ENCODE peak calls at places on chromosome 9, in seven cellular contexts. One of them, this sample, is unnamed.

GRCh38 chr9:135288941-135289534 is 190.5 kb upstream of the PPP1R26 start:
- DNase-seq in lower lobe of right lung: no peak
- DNase-seq in GM19239: no peak
- DNase-seq in erythroblast: no peak
- DNase-seq in transverse colon: no peak
- DNase-seq in foreskin melanocyte: no peak
- DNase-seq in smooth muscle cell of the brain vasculature: no peak
- DNase-seq in this sample: no peak

GRCh38 chr9:69442486-69442885 is 117.5 kb downstream of the ENTREP1 start:
- DNase-seq in erythroblast: no peak
- DNase-seq in GM19239: no peak
- DNase-seq in transverse colon: no peak
- DNase-seq in lower lobe of right lung: no peak
- DNase-seq in foreskin melanocyte: no peak
- DNase-seq in smooth muscle cell of the brain vasculature: no peak
- DNase-seq in this sample: no peak

GRCh38 chr9:95025213-95026170 is 292.0 kb downstream of the FANCC start:
- DNase-seq in erythroblast: no peak
- DNase-seq in foreskin melanocyte: no peak
- DNase-seq in GM19239: no peak
- DNase-seq in smooth muscle cell of the brain vasculature: no peak
- DNase-seq in transverse colon: peak; percentile 62
- DNase-seq in lower lobe of right lung: peak; percentile 71
- DNase-seq in this sample: peak; percentile 88

GRCh38 chr9:135513351-135513846 is 7.8 kb upstream of the LCN1 start:
- DNase-seq in foreskin melanocyte: peak; percentile 18
- DNase-seq in lower lobe of right lung: no peak
- DNase-seq in erythroblast: no peak
- DNase-seq in transverse colon: no peak
- DNase-seq in GM19239: no peak
- DNase-seq in smooth muscle cell of the brain vasculature: no peak
- DNase-seq in this sample: no peak

GRCh38 chr9:15221746-15222145 is 85.3 kb downstream of the TTC39B start:
- DNase-seq in lower lobe of right lung: no peak
- DNase-seq in foreskin melanocyte: no peak
- DNase-seq in transverse colon: no peak
- DNase-seq in smooth muscle cell of the brain vasculature: no peak
- DNase-seq in erythroblast: no peak
- DNase-seq in GM19239: no peak
- DNase-seq in this sample: no peak

GRCh38 chr9:130471411-130472183 is 26.8 kb downstream of the ASS1 start:
- DNase-seq in GM19239: no peak
- DNase-seq in foreskin melanocyte: no peak
- DNase-seq in erythroblast: no peak
- DNase-seq in smooth muscle cell of the brain vasculature: no peak
- DNase-seq in transverse colon: no peak
- DNase-seq in lower lobe of right lung: no peak
- DNase-seq in this sample: no peak

GRCh38 chr9:130183133-130183762 is 11.0 kb downstream of the NCS1 start:
- DNase-seq in transverse colon: no peak
- DNase-seq in foreskin melanocyte: peak; percentile 78
- DNase-seq in GM19239: no peak
- DNase-seq in lower lobe of right lung: no peak
- DNase-seq in erythroblast: no peak
- DNase-seq in smooth muscle cell of the brain vasculature: peak; percentile 52
- DNase-seq in this sample: no peak

GRCh38 chr9:94980947-94981632 is 254.6 kb downstream of the AOPEP start:
- DNase-seq in transverse colon: no peak
- DNase-seq in lower lobe of right lung: no peak
- DNase-seq in erythroblast: no peak
- DNase-seq in smooth muscle cell of the brain vasculature: no peak
- DNase-seq in GM19239: no peak
- DNase-seq in foreskin melanocyte: no peak
- DNase-seq in this sample: no peak

GRCh38 chr9:113705938-113706519 is 170.1 kb upstream of the ZNF618 start:
- DNase-seq in transverse colon: no peak
- DNase-seq in GM19239: no peak
- DNase-seq in lower lobe of right lung: no peak
- DNase-seq in foreskin melanocyte: no peak
- DNase-seq in smooth muscle cell of the brain vasculature: no peak
- DNase-seq in erythroblast: no peak
- DNase-seq in this sample: no peak

GRCh38 chr9:36150529-36151305 is 14.2 kb downstream of the GLIPR2 start:
- DNase-seq in smooth muscle cell of the brain vasculature: no peak
- DNase-seq in erythroblast: no peak
- DNase-seq in GM19239: no peak
- DNase-seq in foreskin melanocyte: no peak
- DNase-seq in transverse colon: no peak
- DNase-seq in lower lobe of right lung: no peak
- DNase-seq in this sample: no peak

GRCh38 chr9:1198085-1198484 is 147.9 kb downstream of the DMRT2 start:
- DNase-seq in foreskin melanocyte: no peak
- DNase-seq in lower lobe of right lung: no peak
- DNase-seq in erythroblast: no peak
- DNase-seq in smooth muscle cell of the brain vasculature: no peak
- DNase-seq in transverse colon: no peak
- DNase-seq in GM19239: no peak
- DNase-seq in this sample: no peak

GRCh38 chr9:17137576-17137975 is 2.7 kb downstream of the CNTLN start:
- DNase-seq in lower lobe of right lung: no peak
- DNase-seq in smooth muscle cell of the brain vasculature: no peak
- DNase-seq in transverse colon: no peak
- DNase-seq in erythroblast: no peak
- DNase-seq in GM19239: no peak
- DNase-seq in foreskin melanocyte: no peak
- DNase-seq in this sample: no peak

GRCh38 chr9:91495450-91495849 is 71.8 kb upstream of the NFIL3 start:
- DNase-seq in transverse colon: no peak
- DNase-seq in smooth muscle cell of the brain vasculature: no peak
- DNase-seq in GM19239: no peak
- DNase-seq in erythroblast: no peak
- DNase-seq in foreskin melanocyte: no peak
- DNase-seq in lower lobe of right lung: no peak
- DNase-seq in this sample: no peak

GRCh38 chr9:108053555-108054061 is 564.0 kb upstream of the KLF4 start:
- DNase-seq in lower lobe of right lung: peak; percentile 56
- DNase-seq in GM19239: no peak
- DNase-seq in foreskin melanocyte: no peak
- DNase-seq in smooth muscle cell of the brain vasculature: no peak
- DNase-seq in erythroblast: no peak
- DNase-seq in transverse colon: peak; percentile 68
- DNase-seq in this sample: peak; percentile 73

GRCh38 chr9:14441976-14442651 is 128.2 kb upstream of the NFIB start:
- DNase-seq in transverse colon: no peak
- DNase-seq in lower lobe of right lung: no peak
- DNase-seq in GM19239: no peak
- DNase-seq in erythroblast: peak; percentile 36
- DNase-seq in foreskin melanocyte: no peak
- DNase-seq in smooth muscle cell of the brain vasculature: no peak
- DNase-seq in this sample: no peak

GRCh38 chr9:99162759-99163364 is 57.9 kb downstream of the TGFBR1 start:
- DNase-seq in GM19239: no peak
- DNase-seq in erythroblast: peak; percentile 46
- DNase-seq in transverse colon: no peak
- DNase-seq in lower lobe of right lung: no peak
- DNase-seq in foreskin melanocyte: peak; percentile 45
- DNase-seq in smooth muscle cell of the brain vasculature: peak; percentile 26
- DNase-seq in this sample: no peak

GRCh38 chr9:18826248-18826647 is 206.8 kb downstream of the SAXO1 start:
- DNase-seq in transverse colon: no peak
- DNase-seq in erythroblast: no peak
- DNase-seq in GM19239: no peak
- DNase-seq in lower lobe of right lung: no peak
- DNase-seq in smooth muscle cell of the brain vasculature: no peak
- DNase-seq in foreskin melanocyte: no peak
- DNase-seq in this sample: no peak

GRCh38 chr9:36866840-36867239 is 167.2 kb downstream of the PAX5 start:
- DNase-seq in lower lobe of right lung: no peak
- DNase-seq in smooth muscle cell of the brain vasculature: no peak
- DNase-seq in erythroblast: no peak
- DNase-seq in transverse colon: no peak
- DNase-seq in foreskin melanocyte: no peak
- DNase-seq in GM19239: no peak
- DNase-seq in this sample: no peak

GRCh38 chr9:131668439-131669233 is 71.2 kb downstream of the RAPGEF1 start:
- DNase-seq in smooth muscle cell of the brain vasculature: peak; percentile 50
- DNase-seq in GM19239: no peak
- DNase-seq in transverse colon: no peak
- DNase-seq in erythroblast: no peak
- DNase-seq in foreskin melanocyte: no peak
- DNase-seq in lower lobe of right lung: no peak
- DNase-seq in this sample: no peak

GRCh38 chr9:126051446-126052130 is 275.0 kb upstream of the MVB12B start:
- DNase-seq in foreskin melanocyte: no peak
- DNase-seq in erythroblast: no peak
- DNase-seq in smooth muscle cell of the brain vasculature: no peak
- DNase-seq in transverse colon: no peak
- DNase-seq in lower lobe of right lung: peak; percentile 14
- DNase-seq in GM19239: no peak
- DNase-seq in this sample: no peak

GRCh38 chr9:129081388-129081889 is 528 bp downstream of the DOLPP1 start:
- DNase-seq in foreskin melanocyte: no peak
- DNase-seq in lower lobe of right lung: peak; percentile 66
- DNase-seq in transverse colon: no peak
- DNase-seq in smooth muscle cell of the brain vasculature: no peak
- DNase-seq in erythroblast: peak; percentile 78
- DNase-seq in GM19239: peak; percentile 93
- DNase-seq in this sample: no peak

GRCh38 chr9:120680579-120680978 is 33.7 kb downstream of the MEGF9 start:
- DNase-seq in erythroblast: no peak
- DNase-seq in transverse colon: no peak
- DNase-seq in foreskin melanocyte: no peak
- DNase-seq in smooth muscle cell of the brain vasculature: no peak
- DNase-seq in GM19239: no peak
- DNase-seq in lower lobe of right lung: no peak
- DNase-seq in this sample: no peak

GRCh38 chr9:129197978-129198736 is 20.1 kb upstream of the IER5L start:
- DNase-seq in GM19239: no peak
- DNase-seq in foreskin melanocyte: peak; percentile 60
- DNase-seq in lower lobe of right lung: no peak
- DNase-seq in erythroblast: no peak
- DNase-seq in transverse colon: peak; percentile 36
- DNase-seq in smooth muscle cell of the brain vasculature: peak; percentile 88
- DNase-seq in this sample: peak; percentile 22

This sample was measured in gastrocnemius medialis.